ENCODE peak calls at places on chromosomes 13 and 19, in ten cellular contexts. C is MG63, R is SK-N-SH, V is small intestine, J is osteoblast, T is IMR-90, I is gastrocnemius medialis, S is mammary epithelial cell, H is mesenchymal stem cell, D is HAP-1. O is an unnamed sample. For H3K27me3 and H3K36me3, the result is how much of the 10 kb centered on the place peaks cover.

GRCh38 chr19:53102186-53102585 is 1.0 kb downstream of the ZNF160 start:
- DNase-seq in I (no peak), J (no peak), C (no peak), T (no peak), S (no peak), H (no peak), R (peak), D (no peak), V (no peak), O (peak)

GRCh38 chr19:1962674-1963073 is 21.7 kb downstream of the CSNK1G2 start:
- DNase-seq in I (no peak), T (no peak), S (no peak), H (no peak), J (no peak), C (no peak), R (no peak), V (no peak), D (no peak), O (no peak)

GRCh38 chr13:106534844-106535551 is 464 bp downstream of the EFNB2 start:
- DNase-seq in I (peak), T (peak), D (no peak), V (peak), R (no peak), H (peak), J (peak), S (peak), C (peak), O (peak)

GRCh38 chr13:104442541-104442940 is 1376.3 kb upstream of the SLC10A2 start:
- DNase-seq in R (no peak), S (peak), H (no peak), J (no peak), D (no peak), I (no peak), C (no peak), V (no peak), T (no peak), O (no peak)

GRCh38 chr19:51441410-51442390 is 16.6 kb downstream of the SIGLEC8 start:
- DNase-seq in J (no peak), D (no peak), C (no peak), S (peak), I (no peak), H (no peak), V (peak), R (no peak), T (no peak), O (no peak)

GRCh38 chr19:39197808-39198207 is 1.0 kb downstream of the NCCRP1 start:
- DNase-seq in I (no peak), C (peak), R (no peak), T (no peak), H (no peak), S (no peak), D (no peak), J (peak), V (no peak), O (peak)

GRCh38 chr19:4302238-4302630 is at the start of gene TMIGD2:
- DNase-seq in T (no peak), V (peak), R (peak), S (no peak), I (no peak), H (no peak), J (no peak), D (no peak), C (no peak), O (peak)

GRCh38 chr19:43798546-43799409 is 3.5 kb downstream of the LYPD5 start:
- DNase-seq in R (peak), J (no peak), V (peak), C (peak), I (no peak), T (no peak), H (no peak), D (no peak), S (peak), O (peak)

GRCh38 chr19:4338441-4339350 is at the start of gene STAP2:
- DNase-seq in I (no peak), J (peak), D (no peak), C (no peak), S (peak), T (no peak), R (no peak), H (peak), V (peak), O (peak)

GRCh38 chr19:7340959-7341837 is 7.5 kb upstream of the ARHGEF18 start:
- DNase-seq in J (peak), S (peak), C (peak), V (peak), H (peak), T (peak), D (peak), I (peak), R (peak), O (peak)

GRCh38 chr19:18173572-18174294 is at the start of gene IFI30:
- DNase-seq in R (peak), D (peak), C (peak), H (peak), I (peak), T (no peak), S (no peak), J (peak), V (peak), O (peak)

GRCh38 chr19:18208098-18208951 is 4.5 kb upstream of the RAB3A start:
- DNase-seq in D (no peak), R (peak), C (peak), I (peak), H (peak), T (peak), S (no peak), J (peak), V (peak), O (peak)

GRCh38 chr19:52533901-52534300 is 6.4 kb downstream of the ZNF808 start:
- DNase-seq in I (peak), J (no peak), S (no peak), D (no peak), V (no peak), R (no peak), T (no peak), C (no peak), H (no peak), O (no peak)

GRCh38 chr19:38020331-38020730 is 113.3 kb downstream of the SIPA1L3 start:
- DNase-seq in T (no peak), C (no peak), J (no peak), D (no peak), H (no peak), S (no peak), I (no peak), V (no peak), R (no peak), O (no peak)

GRCh38 chr13:45198924-45199323 is 1.9 kb downstream of the KCTD4 start:
- DNase-seq in H (peak), I (no peak), J (no peak), T (no peak), C (no peak), S (no peak), R (no peak), D (no peak), V (no peak), O (no peak)

GRCh38 chr19:51489113-51489512 is 10.8 kb downstream of the CEACAM18 start:
- DNase-seq in T (no peak), H (no peak), S (no peak), R (no peak), C (no peak), J (no peak), D (no peak), I (no peak), V (no peak), O (no peak)

GRCh38 chr13:94154362-94154761 is 325.1 kb downstream of the DCT start:
- DNase-seq in V (no peak), I (peak), S (peak), T (peak), R (no peak), H (no peak), J (peak), C (peak), D (no peak), O (peak)

GRCh38 chr19:32676186-32676894 is 692 bp downstream of the RGS9BP start:
- DNase-seq in J (no peak), S (peak), D (no peak), R (peak), V (peak), I (peak), T (no peak), C (no peak), H (no peak), O (peak)

GRCh38 chr19:34034318-34034846 is 137.9 kb upstream of the LSM14A start:
- DNase-seq in C (no peak), H (no peak), T (no peak), D (no peak), V (no peak), J (no peak), I (no peak), S (no peak), R (no peak), O (no peak)
- H3K27me3 ChIP-seq in C (under half), H (under half), T (under half), D (under half), V (under half), J (under half), I (under half), S (under half), R (under half), O (under half)

GRCh38 chr19:821228-821975 is at the start of gene PLPPR3:
- DNase-seq in C (no peak), J (peak), V (no peak), H (no peak), I (no peak), T (no peak), D (no peak), S (no peak), R (peak), O (peak)
- H3K4me3 ChIP-seq in C (no peak), J (peak), V (peak), H (peak), I (peak), T (peak), D (peak), S (no peak), R (peak), O (peak)

GRCh38 chr13:98013241-98013640 is 59.8 kb downstream of the IPO5 start:
- DNase-seq in C (no peak), J (no peak), R (no peak), T (no peak), V (no peak), I (no peak), D (no peak), H (no peak), S (no peak), O (no peak)

GRCh38 chr13:98020271-98020670 is 66.8 kb downstream of the IPO5 start:
- DNase-seq in R (no peak), S (no peak), I (no peak), T (peak), C (no peak), J (no peak), V (no peak), H (no peak), D (no peak), O (no peak)

GRCh38 chr13:98019186-98019585 is 65.7 kb downstream of the IPO5 start:
- DNase-seq in I (no peak), J (no peak), H (no peak), D (no peak), S (no peak), R (no peak), V (no peak), T (no peak), C (no peak), O (no peak)

GRCh38 chr13:98018293-98018692 is 64.8 kb downstream of the IPO5 start:
- DNase-seq in V (no peak), C (no peak), I (no peak), R (no peak), S (no peak), T (no peak), D (peak), J (no peak), H (no peak), O (no peak)

GRCh38 chr13:98014766-98015165 is 61.3 kb downstream of the IPO5 start:
- DNase-seq in H (peak), V (no peak), D (no peak), T (peak), I (no peak), R (no peak), C (no peak), S (peak), J (no peak), O (no peak)
- H3K36me3 ChIP-seq in H (under half), V (under half), D (half or more), T (under half), I (half or more), R (half or more), C (half or more), S (half or more), J (half or more), O (under half)

GRCh38 chr19:35983177-35983576 is 11.8 kb upstream of the SDHAF1 start:
- DNase-seq in R (no peak), T (no peak), D (no peak), S (no peak), C (no peak), V (no peak), I (no peak), H (no peak), J (no peak), O (no peak)

GRCh38 chr19:35987571-35987896 is 7.5 kb upstream of the SDHAF1 start:
- DNase-seq in C (no peak), S (no peak), J (no peak), R (no peak), I (no peak), H (no peak), D (no peak), V (no peak), T (no peak), O (no peak)

GRCh38 chr19:35988824-35989223 is 6.2 kb upstream of the SDHAF1 start:
- DNase-seq in H (no peak), R (no peak), T (no peak), C (no peak), D (no peak), S (no peak), J (no peak), I (no peak), V (no peak), O (no peak)

GRCh38 chr19:35986664-35987570 is 8.1 kb upstream of the SDHAF1 start:
- DNase-seq in S (no peak), I (no peak), D (peak), C (peak), J (peak), R (peak), T (no peak), H (no peak), V (no peak), O (peak)

DNA sequence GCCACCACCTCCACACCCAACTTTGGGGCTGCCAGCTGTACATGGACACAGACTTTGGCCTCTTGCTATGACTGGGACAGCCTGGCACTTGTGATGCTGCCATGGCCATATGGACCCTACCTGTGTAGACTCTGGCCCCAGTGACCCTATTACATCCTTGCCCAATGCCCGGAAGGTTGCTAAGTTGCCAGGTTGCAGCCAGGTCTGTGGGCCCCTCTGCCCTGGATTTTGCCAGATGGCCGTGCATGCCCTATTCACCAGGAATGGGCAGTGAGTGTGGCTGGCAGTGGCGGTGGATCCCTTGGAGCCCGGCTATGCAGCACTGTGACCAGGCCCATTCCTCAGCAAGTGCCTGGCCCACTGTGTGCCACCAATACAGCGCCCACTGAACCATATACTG is 8.9 kb upstream of the SDHAF1 start:
- DNase-seq in S (no peak), J (no peak), I (no peak), R (no peak), D (no peak), V (no peak), T (no peak), C (no peak), H (no peak), O (no peak)
- H3K27me3 ChIP-seq in S (under half), J (under half), I (under half), R (under half), D (under half), V (under half), T (under half), C (under half), H (half or more), O (under half)

GRCh38 chr19:58563823-58564222 is 5.4 kb upstream of the UBE2M start:
- DNase-seq in T (no peak), R (peak), C (no peak), V (no peak), S (no peak), D (peak), H (no peak), I (peak), J (peak), O (no peak)
- H3K4me3 ChIP-seq in T (no peak), R (no peak), C (no peak), V (no peak), S (no peak), D (no peak), H (no peak), I (no peak), J (no peak), O (no peak)

GRCh38 chr13:99258210-99258860 is at the start of gene GPR18:
- DNase-seq in I (no peak), R (no peak), C (no peak), H (peak), V (peak), J (no peak), D (no peak), S (no peak), T (peak), O (no peak)

GRCh38 chr13:99257291-99257690 is 888 bp downstream of the GPR18 start:
- DNase-seq in S (no peak), H (no peak), D (no peak), J (no peak), I (no peak), V (no peak), C (no peak), R (no peak), T (no peak), O (no peak)

GRCh38 chr13:99256709-99257108 is 1.5 kb downstream of the GPR18 start:
- DNase-seq in C (no peak), I (no peak), J (no peak), R (no peak), D (no peak), T (peak), H (peak), V (no peak), S (no peak), O (no peak)

GRCh38 chr13:99256283-99256682 is 1.9 kb downstream of the GPR18 start:
- DNase-seq in J (no peak), R (no peak), T (no peak), S (no peak), V (no peak), I (no peak), H (no peak), C (no peak), D (no peak), O (no peak)

DNA sequence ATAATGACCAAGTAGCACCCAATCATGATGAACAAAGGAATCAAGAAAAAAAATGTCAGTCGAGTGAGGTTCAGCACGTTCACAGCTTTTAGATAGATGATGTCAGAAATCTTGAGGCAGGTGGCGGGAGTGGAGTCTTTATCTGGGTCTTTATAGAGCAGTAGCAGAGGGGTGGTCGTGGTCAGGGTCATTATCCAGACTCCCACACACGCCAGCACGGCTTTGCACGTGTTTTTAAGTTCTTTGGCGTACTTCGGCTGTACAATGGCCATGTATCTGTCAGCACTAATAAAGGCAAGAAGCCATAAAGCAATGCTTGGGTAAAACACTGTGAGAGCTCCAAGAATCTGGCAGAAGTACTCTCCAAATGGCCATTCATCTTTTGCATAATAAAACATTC is 2.9 kb downstream of the GPR18 start:
- DNase-seq in V (no peak), D (no peak), R (no peak), H (no peak), S (no peak), J (no peak), T (no peak), I (no peak), C (no peak), O (no peak)
- H3K36me3 ChIP-seq in V (under half), D (under half), R (under half), H (under half), S (under half), J (under half), T (under half), I (under half), C (under half), O (under half)

GRCh38 chr19:47448360-47448727 is 23.3 kb downstream of the SLC8A2 start:
- DNase-seq in R (no peak), J (no peak), C (no peak), D (no peak), H (no peak), T (no peak), S (no peak), I (no peak), V (no peak), O (no peak)

GRCh38 chr19:47445527-47445926 is 26.2 kb downstream of the SLC8A2 start:
- DNase-seq in T (no peak), J (no peak), I (no peak), C (no peak), S (no peak), R (no peak), H (no peak), V (no peak), D (no peak), O (no peak)

GRCh38 chr19:47447470-47448359 is 24.0 kb downstream of the SLC8A2 start:
- DNase-seq in C (peak), S (peak), V (peak), I (peak), R (peak), J (peak), D (peak), T (peak), H (peak), O (peak)

GRCh38 chr19:47445937-47446402 is 25.7 kb downstream of the SLC8A2 start:
- DNase-seq in S (no peak), R (peak), T (no peak), V (no peak), I (no peak), C (peak), H (peak), J (peak), D (no peak), O (peak)

DNA sequence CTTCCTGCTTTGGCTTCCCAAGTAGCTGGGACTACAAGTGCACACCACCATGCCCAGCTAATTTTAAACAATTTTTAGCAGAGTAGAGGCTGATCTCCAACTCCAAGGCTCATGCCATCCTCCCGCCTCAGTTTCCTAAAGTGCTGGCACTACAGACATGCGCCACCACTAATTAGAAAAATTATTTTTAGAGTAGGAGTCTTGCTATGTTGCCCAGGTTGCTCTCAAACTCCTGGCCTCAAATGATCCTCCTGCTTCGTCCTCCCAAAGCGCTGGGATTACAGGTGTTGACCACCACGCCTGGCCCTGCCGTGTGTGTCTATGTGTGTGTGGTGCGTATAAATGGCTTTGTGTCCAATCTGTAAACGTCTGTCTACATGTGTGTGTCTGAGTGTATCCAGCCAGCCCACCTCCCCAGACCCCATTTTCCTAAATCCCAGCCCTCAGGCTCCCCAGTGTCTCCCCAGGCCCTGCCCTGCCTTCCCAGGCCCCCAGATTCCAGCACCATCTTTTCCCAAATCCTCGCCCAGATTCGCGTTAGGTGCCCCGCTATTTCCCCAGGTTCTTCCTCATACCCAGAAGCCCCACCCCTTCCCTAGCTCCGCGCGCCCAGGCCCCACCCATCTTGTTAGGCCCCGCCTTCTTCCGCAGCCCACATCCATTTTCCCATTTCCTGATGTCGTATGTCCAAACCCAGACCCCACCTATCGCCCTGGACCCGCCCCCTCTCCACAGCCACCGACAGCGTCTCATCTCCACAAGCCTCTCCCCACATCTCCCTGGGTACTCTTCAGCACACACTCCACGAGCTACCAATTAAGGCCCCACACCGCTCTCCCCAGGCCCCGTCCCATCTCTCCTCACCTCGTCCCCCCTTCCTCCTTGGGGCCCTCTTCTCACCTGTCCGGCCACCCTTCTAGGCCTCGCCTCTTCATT is 24.9 kb downstream of the SLC8A2 start:
- DNase-seq in R (peak), H (peak), I (no peak), T (no peak), V (peak), D (peak), J (no peak), C (no peak), S (peak), O (peak)
- H3K27me3 ChIP-seq in R (under half), H (half or more), I (half or more), T (half or more), V (under half), D (half or more), J (half or more), C (half or more), S (under half), O (under half)

O was measured in H7.